ENCODE peak calls at places on chromosomes 11 and 22, in five cellular contexts. One of them, this sample, is unnamed.

GRCh38 chr22:17706451-17706900 is 67.8 kb downstream of the BID start:
- DNase-seq in activated CD8-positive, alpha-beta T cell treated with anti-CD3 and anti-CD28 coated beads for 36 hours: peak; percentile 66
- DNase-seq in body of pancreas: peak; percentile 32
- DNase-seq in lower leg skin: no peak
- DNase-seq in H9: peak; percentile 41
- DNase-seq in this sample: peak; percentile 82

GRCh38 chr11:13169709-13170108 is 107.9 kb upstream of the BMAL1 start:
- DNase-seq in lower leg skin: no peak
- DNase-seq in H9: no peak
- DNase-seq in body of pancreas: no peak
- DNase-seq in activated CD8-positive, alpha-beta T cell treated with anti-CD3 and anti-CD28 coated beads for 36 hours: no peak
- DNase-seq in this sample: peak; percentile 42

GRCh38 chr22:35192121-35192918 is 65.0 kb upstream of the HMGXB4 start:
- DNase-seq in lower leg skin: no peak
- DNase-seq in activated CD8-positive, alpha-beta T cell treated with anti-CD3 and anti-CD28 coated beads for 36 hours: no peak
- DNase-seq in H9: no peak
- DNase-seq in body of pancreas: no peak
- DNase-seq in this sample: no peak

GRCh38 chr22:20523118-20523983 is 15.9 kb downstream of the MED15 start:
- DNase-seq in lower leg skin: no peak
- DNase-seq in body of pancreas: no peak
- DNase-seq in H9: no peak
- DNase-seq in activated CD8-positive, alpha-beta T cell treated with anti-CD3 and anti-CD28 coated beads for 36 hours: peak; percentile 62
- DNase-seq in this sample: no peak

GRCh38 chr11:72224587-72225410 is at the start of gene INPPL1:
- DNase-seq in body of pancreas: peak; percentile 75
- DNase-seq in H9: peak; percentile 41
- DNase-seq in lower leg skin: peak; percentile 87
- DNase-seq in activated CD8-positive, alpha-beta T cell treated with anti-CD3 and anti-CD28 coated beads for 36 hours: peak; percentile 57
- DNase-seq in this sample: no peak

GRCh38 chr11:41848349-41848748 is 388.9 kb upstream of the LRRC4C start:
- DNase-seq in lower leg skin: no peak
- DNase-seq in body of pancreas: no peak
- DNase-seq in activated CD8-positive, alpha-beta T cell treated with anti-CD3 and anti-CD28 coated beads for 36 hours: no peak
- DNase-seq in H9: no peak
- DNase-seq in this sample: no peak

GRCh38 chr22:48640890-48641771 is 1186.5 kb downstream of the BRD1 start:
- DNase-seq in body of pancreas: no peak
- DNase-seq in activated CD8-positive, alpha-beta T cell treated with anti-CD3 and anti-CD28 coated beads for 36 hours: peak; percentile 28
- DNase-seq in lower leg skin: no peak
- DNase-seq in H9: no peak
- DNase-seq in this sample: no peak

GRCh38 chr11:117232911-117233409 is 489 bp downstream of the RNF214 start:
- DNase-seq in H9: peak; percentile 40
- DNase-seq in body of pancreas: peak; percentile 18
- DNase-seq in activated CD8-positive, alpha-beta T cell treated with anti-CD3 and anti-CD28 coated beads for 36 hours: peak; percentile 24
- DNase-seq in lower leg skin: peak; percentile 87
- DNase-seq in this sample: no peak

GRCh38 chr11:122756417-122756816 is 81.9 kb upstream of the CRTAM start:
- DNase-seq in lower leg skin: no peak
- DNase-seq in H9: no peak
- DNase-seq in activated CD8-positive, alpha-beta T cell treated with anti-CD3 and anti-CD28 coated beads for 36 hours: peak; percentile 79
- DNase-seq in body of pancreas: no peak
- DNase-seq in this sample: no peak

GRCh38 chr11:65606876-65607613 is 7.0 kb downstream of the MAP3K11 start:
- DNase-seq in lower leg skin: peak; percentile 98
- DNase-seq in H9: peak; percentile 99
- DNase-seq in activated CD8-positive, alpha-beta T cell treated with anti-CD3 and anti-CD28 coated beads for 36 hours: no peak
- DNase-seq in body of pancreas: peak; percentile 75
- DNase-seq in this sample: peak; percentile 86

GRCh38 chr11:46677991-46678740 is 22.3 kb downstream of the ARHGAP1 start:
- DNase-seq in body of pancreas: no peak
- DNase-seq in lower leg skin: no peak
- DNase-seq in H9: no peak
- DNase-seq in activated CD8-positive, alpha-beta T cell treated with anti-CD3 and anti-CD28 coated beads for 36 hours: no peak
- DNase-seq in this sample: no peak

GRCh38 chr11:130103296-130103814 is 33.7 kb downstream of the APLP2 start:
- DNase-seq in body of pancreas: no peak
- DNase-seq in H9: no peak
- DNase-seq in activated CD8-positive, alpha-beta T cell treated with anti-CD3 and anti-CD28 coated beads for 36 hours: no peak
- DNase-seq in lower leg skin: no peak
- DNase-seq in this sample: peak; percentile 98

GRCh38 chr11:43963221-43963620 is 20.8 kb downstream of the C11orf96 start:
- DNase-seq in activated CD8-positive, alpha-beta T cell treated with anti-CD3 and anti-CD28 coated beads for 36 hours: no peak
- DNase-seq in lower leg skin: peak; percentile 45
- DNase-seq in H9: no peak
- DNase-seq in body of pancreas: no peak
- DNase-seq in this sample: no peak

GRCh38 chr11:10497371-10498021 is 42.4 kb downstream of the AMPD3 start:
- DNase-seq in H9: no peak
- DNase-seq in activated CD8-positive, alpha-beta T cell treated with anti-CD3 and anti-CD28 coated beads for 36 hours: no peak
- DNase-seq in lower leg skin: peak; percentile 62
- DNase-seq in body of pancreas: no peak
- DNase-seq in this sample: no peak

GRCh38 chr22:24232124-24232523 is 12.8 kb downstream of the GGT5 start:
- DNase-seq in lower leg skin: no peak
- DNase-seq in activated CD8-positive, alpha-beta T cell treated with anti-CD3 and anti-CD28 coated beads for 36 hours: no peak
- DNase-seq in body of pancreas: no peak
- DNase-seq in H9: no peak
- DNase-seq in this sample: no peak

GRCh38 chr11:112172362-112172994 is 2.8 kb upstream of the BCO2 start:
- DNase-seq in body of pancreas: no peak
- DNase-seq in lower leg skin: no peak
- DNase-seq in activated CD8-positive, alpha-beta T cell treated with anti-CD3 and anti-CD28 coated beads for 36 hours: no peak
- DNase-seq in H9: no peak
- DNase-seq in this sample: peak; percentile 62

GRCh38 chr11:57776577-57776976 is 15.0 kb downstream of the CTNND1 start:
- DNase-seq in body of pancreas: no peak
- DNase-seq in H9: no peak
- DNase-seq in lower leg skin: no peak
- DNase-seq in activated CD8-positive, alpha-beta T cell treated with anti-CD3 and anti-CD28 coated beads for 36 hours: no peak
- DNase-seq in this sample: no peak

GRCh38 chr11:16001044-16001568 is 355.2 kb downstream of the SOX6 start:
- DNase-seq in body of pancreas: no peak
- DNase-seq in activated CD8-positive, alpha-beta T cell treated with anti-CD3 and anti-CD28 coated beads for 36 hours: no peak
- DNase-seq in H9: no peak
- DNase-seq in lower leg skin: no peak
- DNase-seq in this sample: no peak

GRCh38 chr11:109993786-109994185 is 99.4 kb upstream of the ZC3H12C start:
- DNase-seq in H9: no peak
- DNase-seq in lower leg skin: no peak
- DNase-seq in body of pancreas: no peak
- DNase-seq in activated CD8-positive, alpha-beta T cell treated with anti-CD3 and anti-CD28 coated beads for 36 hours: no peak
- DNase-seq in this sample: peak; percentile 13

GRCh38 chr11:30019481-30019880 is 2.7 kb upstream of the KCNA4 start:
- DNase-seq in body of pancreas: no peak
- DNase-seq in lower leg skin: no peak
- DNase-seq in activated CD8-positive, alpha-beta T cell treated with anti-CD3 and anti-CD28 coated beads for 36 hours: no peak
- DNase-seq in H9: no peak
- DNase-seq in this sample: no peak

GRCh38 chr11:121478226-121478894 is 25.6 kb upstream of the SORL1-AS1 start:
- DNase-seq in H9: no peak
- DNase-seq in lower leg skin: peak; percentile 28
- DNase-seq in body of pancreas: peak; percentile 44
- DNase-seq in activated CD8-positive, alpha-beta T cell treated with anti-CD3 and anti-CD28 coated beads for 36 hours: no peak
- DNase-seq in this sample: no peak

GRCh38 chr11:66022401-66023185 is 3.7 kb downstream of the CATSPER1 start:
- DNase-seq in body of pancreas: peak; percentile 82
- DNase-seq in lower leg skin: peak; percentile 94
- DNase-seq in activated CD8-positive, alpha-beta T cell treated with anti-CD3 and anti-CD28 coated beads for 36 hours: peak; percentile 88
- DNase-seq in H9: peak; percentile 89
- DNase-seq in this sample: no peak

GRCh38 chr11:67240575-67241389 is 25.5 kb upstream of the GRK2 start:
- DNase-seq in H9: peak; percentile 44
- DNase-seq in lower leg skin: peak; percentile 90
- DNase-seq in activated CD8-positive, alpha-beta T cell treated with anti-CD3 and anti-CD28 coated beads for 36 hours: peak; percentile 94
- DNase-seq in body of pancreas: peak; percentile 73
- DNase-seq in this sample: peak; percentile 39

GRCh38 chr11:66510990-66511339 is 530 bp downstream of the BBS1 start:
- DNase-seq in activated CD8-positive, alpha-beta T cell treated with anti-CD3 and anti-CD28 coated beads for 36 hours: no peak
- DNase-seq in lower leg skin: no peak
- DNase-seq in body of pancreas: no peak
- DNase-seq in H9: no peak
- DNase-seq in this sample: no peak

GRCh38 chr11:39664023-39664422 is 1795.4 kb downstream of the LRRC4C start:
- DNase-seq in lower leg skin: no peak
- DNase-seq in body of pancreas: no peak
- DNase-seq in H9: no peak
- DNase-seq in activated CD8-positive, alpha-beta T cell treated with anti-CD3 and anti-CD28 coated beads for 36 hours: no peak
- DNase-seq in this sample: no peak

GRCh38 chr11:67247946-67248550 is 18.2 kb upstream of the GRK2 start:
- DNase-seq in lower leg skin: no peak
- DNase-seq in activated CD8-positive, alpha-beta T cell treated with anti-CD3 and anti-CD28 coated beads for 36 hours: no peak
- DNase-seq in H9: no peak
- DNase-seq in body of pancreas: no peak
- DNase-seq in this sample: no peak

GRCh38 chr11:6572215-6572614 is 31.2 kb downstream of the RRP8 start:
- DNase-seq in H9: no peak
- DNase-seq in activated CD8-positive, alpha-beta T cell treated with anti-CD3 and anti-CD28 coated beads for 36 hours: no peak
- DNase-seq in body of pancreas: no peak
- DNase-seq in lower leg skin: no peak
- DNase-seq in this sample: peak; percentile 54

GRCh38 chr11:115712296-115712695 is 208.1 kb upstream of the CADM1 start:
- DNase-seq in body of pancreas: no peak
- DNase-seq in activated CD8-positive, alpha-beta T cell treated with anti-CD3 and anti-CD28 coated beads for 36 hours: no peak
- DNase-seq in H9: no peak
- DNase-seq in lower leg skin: no peak
- DNase-seq in this sample: no peak

GRCh38 chr11:12951376-12951775 is 57.7 kb upstream of the RASSF10 start:
- DNase-seq in body of pancreas: no peak
- DNase-seq in H9: no peak
- DNase-seq in activated CD8-positive, alpha-beta T cell treated with anti-CD3 and anti-CD28 coated beads for 36 hours: no peak
- DNase-seq in lower leg skin: no peak
- DNase-seq in this sample: no peak

GRCh38 chr11:115286614-115287013 is 217.6 kb downstream of the CADM1 start:
- DNase-seq in activated CD8-positive, alpha-beta T cell treated with anti-CD3 and anti-CD28 coated beads for 36 hours: no peak
- DNase-seq in lower leg skin: no peak
- DNase-seq in H9: no peak
- DNase-seq in body of pancreas: no peak
- DNase-seq in this sample: no peak

GRCh38 chr11:35111171-35112055 is 27.6 kb upstream of the CD44 start:
- DNase-seq in body of pancreas: peak; percentile 18
- DNase-seq in activated CD8-positive, alpha-beta T cell treated with anti-CD3 and anti-CD28 coated beads for 36 hours: no peak
- DNase-seq in lower leg skin: no peak
- DNase-seq in H9: no peak
- DNase-seq in this sample: peak; percentile 69

GRCh38 chr22:41241133-41241676 is 474 bp upstream of the CHADL start:
- DNase-seq in activated CD8-positive, alpha-beta T cell treated with anti-CD3 and anti-CD28 coated beads for 36 hours: no peak
- DNase-seq in H9: no peak
- DNase-seq in lower leg skin: no peak
- DNase-seq in body of pancreas: no peak
- DNase-seq in this sample: no peak

GRCh38 chr22:29782061-29782845 is 15.1 kb downstream of the UQCR10 start:
- DNase-seq in lower leg skin: no peak
- DNase-seq in activated CD8-positive, alpha-beta T cell treated with anti-CD3 and anti-CD28 coated beads for 36 hours: no peak
- DNase-seq in H9: no peak
- DNase-seq in body of pancreas: peak; percentile 95
- DNase-seq in this sample: no peak

GRCh38 chr11:62061356-62062222 is 62.2 kb upstream of the INCENP start:
- DNase-seq in activated CD8-positive, alpha-beta T cell treated with anti-CD3 and anti-CD28 coated beads for 36 hours: no peak
- DNase-seq in lower leg skin: no peak
- DNase-seq in H9: no peak
- DNase-seq in body of pancreas: peak; percentile 39
- DNase-seq in this sample: no peak
- TF ChIP-seq CTCF in activated CD8-positive, alpha-beta T cell treated with anti-CD3 and anti-CD28 coated beads for 36 hours: no peak
- TF ChIP-seq CTCF in lower leg skin: no peak
- TF ChIP-seq CTCF in H9: peak; percentile 57
- TF ChIP-seq CTCF in body of pancreas: peak; percentile 61
- TF ChIP-seq CTCF in this sample: no peak

DNA sequence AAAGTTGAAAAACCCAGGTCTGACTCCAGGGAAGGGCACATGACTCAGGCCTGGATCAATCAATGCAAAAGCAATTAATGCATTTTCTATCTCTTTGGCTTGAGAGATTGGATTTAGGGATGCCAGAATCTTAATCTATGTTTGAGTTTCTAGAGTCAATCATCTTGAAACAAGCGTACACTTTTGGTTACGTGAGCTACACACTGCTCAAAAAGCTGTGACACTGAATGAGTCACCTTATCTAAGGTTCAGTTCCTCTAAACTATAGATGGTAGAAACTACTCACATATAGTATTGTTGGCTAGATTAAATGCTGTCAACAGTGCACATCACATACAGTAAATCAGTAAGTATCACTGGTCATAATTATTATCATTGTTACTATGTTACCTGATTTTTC is 24.2 kb downstream of the MRE11 start:
- DNase-seq in H9: no peak
- DNase-seq in activated CD8-positive, alpha-beta T cell treated with anti-CD3 and anti-CD28 coated beads for 36 hours: no peak
- DNase-seq in body of pancreas: no peak
- DNase-seq in lower leg skin: no peak
- DNase-seq in this sample: no peak
- TF ChIP-seq CTCF in H9: no peak
- TF ChIP-seq CTCF in activated CD8-positive, alpha-beta T cell treated with anti-CD3 and anti-CD28 coated beads for 36 hours: no peak
- TF ChIP-seq CTCF in body of pancreas: no peak
- TF ChIP-seq CTCF in lower leg skin: no peak
- TF ChIP-seq CTCF in this sample: no peak

GRCh38 chr11:100689141-100689540 is 2.1 kb downstream of the ARHGAP42 start:
- DNase-seq in body of pancreas: no peak
- DNase-seq in H9: no peak
- DNase-seq in activated CD8-positive, alpha-beta T cell treated with anti-CD3 and anti-CD28 coated beads for 36 hours: no peak
- DNase-seq in lower leg skin: no peak
- DNase-seq in this sample: no peak
- TF ChIP-seq CTCF in body of pancreas: no peak
- TF ChIP-seq CTCF in H9: no peak
- TF ChIP-seq CTCF in activated CD8-positive, alpha-beta T cell treated with anti-CD3 and anti-CD28 coated beads for 36 hours: no peak
- TF ChIP-seq CTCF in lower leg skin: no peak
- TF ChIP-seq CTCF in this sample: no peak

GRCh38 chr11:63906087-63906486 is 10.9 kb downstream of the RCOR2 start:
- DNase-seq in body of pancreas: no peak
- DNase-seq in H9: no peak
- DNase-seq in activated CD8-positive, alpha-beta T cell treated with anti-CD3 and anti-CD28 coated beads for 36 hours: no peak
- DNase-seq in lower leg skin: no peak
- DNase-seq in this sample: no peak

GRCh38 chr11:63905179-63905578 is 11.8 kb downstream of the RCOR2 start:
- DNase-seq in H9: no peak
- DNase-seq in body of pancreas: no peak
- DNase-seq in activated CD8-positive, alpha-beta T cell treated with anti-CD3 and anti-CD28 coated beads for 36 hours: no peak
- DNase-seq in lower leg skin: no peak
- DNase-seq in this sample: no peak

GRCh38 chr11:63907808-63908530 is 9.0 kb downstream of the RCOR2 start:
- DNase-seq in body of pancreas: no peak
- DNase-seq in lower leg skin: no peak
- DNase-seq in H9: peak; percentile 79
- DNase-seq in activated CD8-positive, alpha-beta T cell treated with anti-CD3 and anti-CD28 coated beads for 36 hours: no peak
- DNase-seq in this sample: no peak

GRCh38 chr11:63907063-63907462 is 9.9 kb downstream of the RCOR2 start:
- DNase-seq in activated CD8-positive, alpha-beta T cell treated with anti-CD3 and anti-CD28 coated beads for 36 hours: no peak
- DNase-seq in H9: no peak
- DNase-seq in body of pancreas: no peak
- DNase-seq in lower leg skin: no peak
- DNase-seq in this sample: no peak

DNA sequence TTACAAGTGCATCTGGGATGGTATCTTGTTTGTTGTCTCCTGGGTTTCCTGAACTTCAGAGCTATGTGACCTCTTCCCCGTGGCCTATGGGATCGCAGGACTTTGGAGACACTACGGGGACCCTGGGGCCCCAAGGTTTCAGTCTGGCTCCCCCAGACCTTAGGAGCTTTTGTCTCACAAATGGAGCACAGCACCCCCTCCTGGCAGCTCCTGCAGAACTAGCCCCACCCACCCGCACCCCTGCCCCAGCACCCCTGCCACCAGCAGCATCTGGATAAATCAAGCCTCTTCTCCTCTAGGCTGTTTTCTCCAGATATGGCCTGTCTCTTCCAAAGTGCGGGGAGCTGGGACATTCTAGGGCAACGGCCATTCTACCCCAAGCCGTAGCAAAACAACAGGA is 10.4 kb downstream of the RCOR2 start:
- DNase-seq in lower leg skin: no peak
- DNase-seq in body of pancreas: peak; percentile 50
- DNase-seq in H9: no peak
- DNase-seq in activated CD8-positive, alpha-beta T cell treated with anti-CD3 and anti-CD28 coated beads for 36 hours: peak; percentile 70
- DNase-seq in this sample: no peak
- TF ChIP-seq CTCF in lower leg skin: no peak
- TF ChIP-seq CTCF in body of pancreas: no peak
- TF ChIP-seq CTCF in H9: peak; percentile 59
- TF ChIP-seq CTCF in activated CD8-positive, alpha-beta T cell treated with anti-CD3 and anti-CD28 coated beads for 36 hours: peak; percentile 59
- TF ChIP-seq CTCF in this sample: peak; percentile 40

This sample was measured in BJ.